ENCODE peak calls at places on chromosomes 2 and 18, in six cellular contexts. P, H, Y, W, N and L are unnamed samples.

GRCh38 chr2:116467243-116467642 is 1347.2 kb upstream of the DDX18 start:
- DNase-seq in P (no peak), H (no peak), Y (no peak), W (no peak), N (no peak), L (no peak)

GRCh38 chr18:48732767-48733424 is 194.1 kb downstream of the CTIF start:
- DNase-seq in P (no peak), H (no peak), Y (no peak), W (no peak), N (no peak), L (no peak)

GRCh38 chr18:12327510-12328178 is 19.6 kb downstream of the TUBB6 start:
- DNase-seq in P (peak; percentile 96), H (peak; percentile 80), Y (peak; percentile 72), W (peak; percentile 7), N (peak; percentile 83), L (peak; percentile 87)

GRCh38 chr2:130847776-130848517 is 11.2 kb downstream of the ARHGEF4 start:
- DNase-seq in P (no peak), H (no peak), Y (no peak), W (no peak), N (no peak), L (no peak)

GRCh38 chr2:144412727-144413126 is 107.2 kb downstream of the ZEB2 start:
- DNase-seq in P (no peak), H (no peak), Y (no peak), W (no peak), N (no peak), L (no peak)

GRCh38 chr2:20425371-20425881 is 21.4 kb upstream of the RHOB start:
- DNase-seq in P (no peak), H (peak; percentile 15), Y (no peak), W (no peak), N (peak; percentile 20), L (no peak)

GRCh38 chr2:162125138-162125537 is 26.9 kb downstream of the GCG start:
- DNase-seq in P (peak; percentile 15), H (no peak), Y (no peak), W (no peak), N (no peak), L (peak; percentile 13)

GRCh38 chr18:3463052-3463451 is 13.1 kb downstream of the TGIF1 start:
- DNase-seq in P (no peak), H (no peak), Y (no peak), W (no peak), N (no peak), L (no peak)

GRCh38 chr2:219002395-219003266 is 9.4 kb upstream of the CRYBA2 start:
- DNase-seq in P (peak; percentile 95), H (peak; percentile 92), Y (peak; percentile 72), W (no peak), N (no peak), L (peak; percentile 90)

GRCh38 chr18:53534695-53535094 is 689.8 kb downstream of the MBD2 start:
- DNase-seq in P (no peak), H (no peak), Y (no peak), W (no peak), N (no peak), L (no peak)

GRCh38 chr2:204505946-204506345 is 39.3 kb upstream of the PARD3B start:
- DNase-seq in P (no peak), H (no peak), Y (no peak), W (no peak), N (no peak), L (no peak)

GRCh38 chr2:108199726-108200125 is 40.0 kb upstream of the SULT1C3 start:
- DNase-seq in P (no peak), H (no peak), Y (no peak), W (peak; percentile 4), N (no peak), L (no peak)

GRCh38 chr2:159637988-159638501 is 21.7 kb upstream of the BAZ2B start:
- DNase-seq in P (no peak), H (no peak), Y (no peak), W (peak; percentile 36), N (no peak), L (no peak)

GRCh38 chr2:150528861-150529801 is 41.7 kb upstream of the RND3 start:
- DNase-seq in P (peak; percentile 10), H (no peak), Y (no peak), W (no peak), N (no peak), L (peak; percentile 6)

GRCh38 chr2:207119048-207119447 is 46.7 kb downstream of the KLF7 start:
- DNase-seq in P (no peak), H (no peak), Y (no peak), W (no peak), N (no peak), L (no peak)

GRCh38 chr2:183606022-183606717 is 481.9 kb downstream of the NUP35 start:
- DNase-seq in P (no peak), H (no peak), Y (no peak), W (no peak), N (no peak), L (no peak)

GRCh38 chr2:106521016-106521415 is 33.9 kb downstream of the CD8B2 start:
- DNase-seq in P (no peak), H (no peak), Y (no peak), W (no peak), N (no peak), L (no peak)

GRCh38 chr2:120912101-120912985 is 176.7 kb downstream of the GLI2 start:
- DNase-seq in P (no peak), H (peak; percentile 83), Y (no peak), W (no peak), N (peak; percentile 85), L (no peak)

GRCh38 chr2:188786368-188786781 is 187.8 kb upstream of the COL3A1 start:
- DNase-seq in P (no peak), H (no peak), Y (no peak), W (no peak), N (no peak), L (no peak)

GRCh38 chr2:43340066-43340465 is 113.7 kb upstream of the ZFP36L2 start:
- DNase-seq in P (no peak), H (no peak), Y (no peak), W (no peak), N (no peak), L (no peak)

GRCh38 chr2:54103454-54104314 is 11.7 kb upstream of the ACYP2 start:
- DNase-seq in P (peak; percentile 78), H (peak; percentile 56), Y (no peak), W (no peak), N (peak; percentile 70), L (peak; percentile 33)
- TF ChIP-seq CTCF in P (no peak), H (no peak), Y (no peak), W (no peak), N (no peak), L (no peak)

GRCh38 chr2:15655123-15655887 is 63.6 kb downstream of the DDX1 start:
- DNase-seq in P (no peak), H (no peak), Y (no peak), W (no peak), N (no peak), L (no peak)

GRCh38 chr2:15656090-15656489 is 64.4 kb downstream of the DDX1 start:
- DNase-seq in P (no peak), H (no peak), Y (no peak), W (no peak), N (no peak), L (no peak)

GRCh38 chr2:15658911-15659310 is 67.2 kb downstream of the DDX1 start:
- DNase-seq in P (no peak), H (no peak), Y (no peak), W (no peak), N (no peak), L (no peak)

GRCh38 chr2:15660491-15661294 is 69.0 kb downstream of the DDX1 start:
- DNase-seq in P (no peak), H (no peak), Y (no peak), W (no peak), N (no peak), L (no peak)

DNA sequence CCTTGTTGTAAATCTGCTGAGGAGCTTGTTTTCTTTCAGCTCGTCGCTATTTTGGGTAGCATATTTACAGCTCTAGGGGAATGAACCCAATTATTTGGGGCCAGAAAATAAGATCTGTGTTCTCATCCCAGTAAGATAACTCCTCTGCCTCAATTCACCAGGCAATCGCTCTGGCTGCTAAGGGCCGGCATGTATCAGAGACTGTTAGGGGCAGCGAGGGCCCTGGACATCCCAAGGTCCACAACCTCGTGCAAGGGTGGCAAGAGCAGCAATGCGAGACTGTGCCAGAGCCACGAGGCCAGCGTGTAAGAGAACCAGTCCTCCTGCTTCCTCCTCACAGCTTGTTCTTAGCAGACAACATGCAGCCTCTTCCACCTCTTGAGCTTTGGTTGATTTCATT is 66.1 kb downstream of the DDX1 start:
- DNase-seq in P (no peak), H (no peak), Y (no peak), W (no peak), N (no peak), L (no peak)
- TF ChIP-seq CTCF in P (no peak), H (no peak), Y (no peak), W (no peak), N (no peak), L (no peak)

GRCh38 chr2:196515608-196516007 is 123.9 kb upstream of the CCDC150 start:
- DNase-seq in P (no peak), H (no peak), Y (no peak), W (no peak), N (no peak), L (no peak)

GRCh38 chr2:196516541-196516940 is 123.0 kb upstream of the CCDC150 start:
- DNase-seq in P (no peak), H (no peak), Y (no peak), W (no peak), N (no peak), L (no peak)

GRCh38 chr2:196513796-196514526 is 125.6 kb upstream of the CCDC150 start:
- DNase-seq in P (no peak), H (no peak), Y (no peak), W (no peak), N (no peak), L (no peak)

GRCh38 chr2:196515041-196515440 is 124.5 kb upstream of the CCDC150 start:
- DNase-seq in P (no peak), H (no peak), Y (no peak), W (no peak), N (no peak), L (no peak)

DNA sequence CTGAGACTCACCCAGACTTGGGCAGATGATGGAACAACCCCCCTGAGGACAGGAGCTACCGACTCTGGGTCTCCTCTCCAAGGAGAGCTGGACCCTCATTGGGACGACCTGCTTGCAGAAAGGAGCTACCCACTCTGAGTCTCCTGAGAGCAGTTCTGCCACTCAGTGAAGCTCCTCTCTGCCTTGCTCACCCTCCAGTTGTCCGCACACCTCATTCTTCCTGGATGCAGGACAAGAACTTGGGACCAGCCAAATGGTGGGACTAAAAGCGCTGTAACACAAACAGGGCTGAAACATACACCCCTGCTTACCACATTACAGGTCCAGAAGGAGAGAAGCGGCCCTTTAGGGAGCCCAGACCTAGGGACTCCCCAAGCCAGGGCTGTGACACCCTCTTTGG is 124.9 kb upstream of the CCDC150 start:
- DNase-seq in P (no peak), H (no peak), Y (no peak), W (no peak), N (no peak), L (no peak)
- TF ChIP-seq CTCF in P (no peak), H (no peak), Y (no peak), W (no peak), N (no peak), L (no peak)

DNA sequence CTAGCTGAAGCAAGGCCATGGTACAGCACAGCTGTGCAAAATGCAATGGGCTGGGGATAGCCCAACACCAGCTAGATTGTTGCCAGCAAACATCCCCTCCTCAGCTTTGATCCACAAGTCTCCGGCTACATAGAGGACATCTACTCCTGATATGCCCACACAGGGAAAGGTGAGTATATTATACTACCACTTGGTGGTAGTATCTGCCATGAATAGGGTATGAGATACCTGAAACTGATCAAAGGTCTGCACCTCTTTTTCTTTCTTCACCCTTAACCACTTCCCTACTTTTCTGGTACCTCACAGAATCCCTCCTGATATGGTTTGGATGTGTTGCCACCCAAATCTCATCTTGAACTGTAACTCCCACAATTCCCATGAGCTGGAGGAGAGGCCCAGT is 279.8 kb downstream of the TXNL1 start:
- DNase-seq in P (peak; percentile 48), H (no peak), Y (no peak), W (no peak), N (no peak), L (no peak)
- TF ChIP-seq CTCF in P (peak; percentile 65), H (no peak), Y (no peak), W (no peak), N (no peak), L (no peak)